ENCODE peak calls at places on chromosomes 2 and 18, in six cellular contexts. Q is psoas muscle, V is H9, O is stomach, A is left ventricle myocardium inferior, H is PC-9. B is an unnamed sample. For H3K4me1, the result is how much of the 10 kb centered on the place peaks cover.

GRCh38 chr2:31528823-31529222 is 51.9 kb downstream of the SRD5A2 start:
- DNase-seq in O (no peak), V (no peak), H (no peak), A (no peak), Q (no peak), B (no peak)

GRCh38 chr18:36717422-36718110 is 111.2 kb downstream of the TPGS2 start:
- DNase-seq in V (no peak), A (no peak), O (no peak), Q (no peak), H (no peak), B (no peak)

GRCh38 chr2:177273456-177273855 is 8.9 kb upstream of the NFE2L2 start:
- DNase-seq in Q (no peak), V (no peak), O (no peak), A (no peak), H (no peak), B (no peak)

GRCh38 chr2:189629553-189630453 is 31.5 kb upstream of the ASNSD1 start:
- DNase-seq in Q (no peak), A (no peak), H (no peak), O (no peak), V (no peak), B (no peak)

GRCh38 chr18:23053756-23054457 is 81.4 kb upstream of the CABLES1 start:
- DNase-seq in O (peak), Q (no peak), H (peak), V (peak), A (no peak), B (no peak)

GRCh38 chr18:23719634-23720201 is 30.5 kb downstream of the LAMA3 start:
- DNase-seq in Q (no peak), A (no peak), H (peak), O (no peak), V (no peak), B (peak)

GRCh38 chr2:224142397-224143312 is 103.6 kb upstream of the SERPINE2 start:
- DNase-seq in V (no peak), O (no peak), H (peak), Q (no peak), A (no peak), B (peak)

GRCh38 chr2:161414385-161415040 is 1.6 kb upstream of the TBR1 start:
- DNase-seq in O (no peak), Q (peak), H (peak), A (no peak), V (peak), B (no peak)

GRCh38 chr2:234980476-234981187 is 28.8 kb downstream of the SH3BP4 start:
- DNase-seq in Q (peak), O (peak), A (no peak), H (peak), V (no peak), B (no peak)

GRCh38 chr2:43087413-43087812 is 139.0 kb downstream of the ZFP36L2 start:
- DNase-seq in H (no peak), Q (no peak), V (no peak), O (no peak), A (no peak), B (no peak)

GRCh38 chr2:179853108-179853507 is 8.3 kb downstream of the ZNF385B start:
- DNase-seq in O (no peak), A (no peak), V (no peak), H (no peak), Q (no peak), B (no peak)

GRCh38 chr2:98771771-98772521 is 41.0 kb upstream of the MGAT4A start:
- DNase-seq in H (no peak), Q (no peak), O (no peak), A (no peak), V (no peak), B (no peak)

GRCh38 chr18:62186656-62187542 is at the start of the genes PIGN and RELCH:
- DNase-seq in O (peak), Q (peak), A (peak), V (peak), H (peak), B (peak)

GRCh38 chr2:28152585-28153284 is 239.9 kb upstream of the FOSL2 start:
- DNase-seq in V (no peak), Q (no peak), O (no peak), A (no peak), H (no peak), B (peak)

GRCh38 chr2:43174368-43175186 is 51.8 kb downstream of the ZFP36L2 start:
- DNase-seq in Q (peak), O (peak), H (no peak), A (no peak), V (no peak), B (no peak)

GRCh38 chr18:74778191-74778847 is 180.6 kb downstream of the ZNF407 start:
- DNase-seq in A (no peak), H (no peak), Q (no peak), V (no peak), O (no peak), B (no peak)

GRCh38 chr2:3256655-3257054 is 121.0 kb downstream of the EIPR1 start:
- DNase-seq in V (no peak), O (no peak), Q (no peak), H (no peak), A (no peak), B (no peak)

GRCh38 chr2:70085711-70086277 is 1.5 kb upstream of the PCBP1 start:
- DNase-seq in Q (no peak), A (no peak), H (no peak), O (no peak), V (no peak), B (no peak)

GRCh38 chr2:10382313-10383061 is 65.6 kb downstream of the ODC1 start:
- DNase-seq in H (no peak), Q (no peak), A (no peak), V (peak), O (peak), B (no peak)

GRCh38 chr2:148459300-148459891 is 185.2 kb upstream of the EPC2 start:
- DNase-seq in H (no peak), O (no peak), V (no peak), A (no peak), Q (no peak), B (peak)

GRCh38 chr18:47422524-47422923 is 171.1 kb upstream of the SKOR2 start:
- DNase-seq in A (no peak), Q (no peak), H (no peak), O (no peak), V (peak), B (no peak)

GRCh38 chr18:45802814-45803492 is 22.5 kb upstream of the SIGLEC15 start:
- DNase-seq in V (no peak), Q (no peak), A (no peak), O (no peak), H (peak), B (peak)

GRCh38 chr18:56575819-56576663 is 62.4 kb downstream of the TXNL1 start:
- DNase-seq in Q (no peak), H (no peak), V (no peak), O (no peak), A (no peak), B (peak)

GRCh38 chr2:11406492-11407381 is 59.2 kb downstream of the E2F6 start:
- DNase-seq in H (no peak), V (no peak), A (no peak), O (no peak), Q (peak), B (peak)

GRCh38 chr2:238948765-238949641 is 101.1 kb downstream of the TWIST2 start:
- DNase-seq in Q (no peak), O (no peak), H (no peak), A (no peak), V (peak), B (peak)

GRCh38 chr2:109558076-109558882 is 55.5 kb downstream of the SEPTIN10 start:
- DNase-seq in Q (no peak), A (no peak), V (no peak), O (peak), H (peak), B (peak)

GRCh38 chr2:239918749-239919148 is 106.4 kb downstream of the NDUFA10 start:
- DNase-seq in V (peak), H (no peak), A (no peak), O (no peak), Q (no peak), B (no peak)

GRCh38 chr2:239956818-239957261 is 68.3 kb downstream of the NDUFA10 start:
- DNase-seq in O (no peak), V (no peak), A (peak), Q (peak), H (no peak), B (no peak)

GRCh38 chr2:150339951-150340350 is 147.5 kb downstream of the RND3 start:
- DNase-seq in O (no peak), A (no peak), Q (no peak), V (no peak), H (no peak), B (no peak)

GRCh38 chr2:238321467-238321866 is 1.1 kb downstream of the TRAF3IP1 start:
- DNase-seq in A (no peak), Q (no peak), V (no peak), H (no peak), O (no peak), B (no peak)

GRCh38 chr2:168713325-168713724 is 89.1 kb upstream of the NOSTRIN start:
- DNase-seq in H (no peak), O (no peak), Q (no peak), A (no peak), V (no peak), B (no peak)

GRCh38 chr2:226799211-226799975 is at the start of gene IRS1:
- DNase-seq in O (peak), A (peak), H (peak), Q (peak), V (peak), B (peak)

GRCh38 chr2:39432701-39433100 is 4.4 kb downstream of the MAP4K3 start:
- DNase-seq in O (no peak), Q (no peak), V (no peak), H (no peak), A (no peak), B (no peak)

GRCh38 chr2:39431592-39432316 is 5.3 kb downstream of the MAP4K3 start:
- DNase-seq in O (no peak), V (no peak), Q (no peak), H (no peak), A (no peak), B (peak)

GRCh38 chr2:39433586-39434195 is 3.4 kb downstream of the MAP4K3 start:
- DNase-seq in V (no peak), O (no peak), Q (no peak), A (no peak), H (no peak), B (no peak)

GRCh38 chr2:39434233-39434897 is 2.7 kb downstream of the MAP4K3 start:
- DNase-seq in A (no peak), H (no peak), Q (no peak), O (no peak), V (no peak), B (no peak)

GRCh38 chr2:39429738-39430137 is 7.3 kb downstream of the MAP4K3 start:
- DNase-seq in Q (no peak), A (no peak), O (no peak), H (no peak), V (no peak), B (no peak)
- H3K27ac ChIP-seq in Q (peak), A (no peak), O (no peak), H (no peak), V (no peak), B (no peak)

GRCh38 chr2:237177986-237178385 is 92.3 kb downstream of the COPS8 start:
- DNase-seq in H (no peak), A (no peak), O (no peak), V (no peak), Q (no peak), B (no peak)

GRCh38 chr2:237178396-237178795 is 92.7 kb downstream of the COPS8 start:
- DNase-seq in V (no peak), A (no peak), Q (no peak), H (no peak), O (no peak), B (peak)

GRCh38 chr2:237180987-237181386 is 95.3 kb downstream of the COPS8 start:
- DNase-seq in H (no peak), Q (no peak), O (no peak), V (no peak), A (no peak), B (no peak)

GRCh38 chr2:237180225-237180624 is 94.5 kb downstream of the COPS8 start:
- DNase-seq in A (no peak), Q (no peak), V (no peak), O (no peak), H (no peak), B (no peak)

GRCh38 chr2:237179161-237179560 is 93.5 kb downstream of the COPS8 start:
- DNase-seq in A (no peak), Q (no peak), V (no peak), O (no peak), H (no peak), B (no peak)
- TF ChIP-seq CTCF in A (no peak), Q (no peak), V (no peak), O (no peak), H (no peak), B (no peak)

DNA sequence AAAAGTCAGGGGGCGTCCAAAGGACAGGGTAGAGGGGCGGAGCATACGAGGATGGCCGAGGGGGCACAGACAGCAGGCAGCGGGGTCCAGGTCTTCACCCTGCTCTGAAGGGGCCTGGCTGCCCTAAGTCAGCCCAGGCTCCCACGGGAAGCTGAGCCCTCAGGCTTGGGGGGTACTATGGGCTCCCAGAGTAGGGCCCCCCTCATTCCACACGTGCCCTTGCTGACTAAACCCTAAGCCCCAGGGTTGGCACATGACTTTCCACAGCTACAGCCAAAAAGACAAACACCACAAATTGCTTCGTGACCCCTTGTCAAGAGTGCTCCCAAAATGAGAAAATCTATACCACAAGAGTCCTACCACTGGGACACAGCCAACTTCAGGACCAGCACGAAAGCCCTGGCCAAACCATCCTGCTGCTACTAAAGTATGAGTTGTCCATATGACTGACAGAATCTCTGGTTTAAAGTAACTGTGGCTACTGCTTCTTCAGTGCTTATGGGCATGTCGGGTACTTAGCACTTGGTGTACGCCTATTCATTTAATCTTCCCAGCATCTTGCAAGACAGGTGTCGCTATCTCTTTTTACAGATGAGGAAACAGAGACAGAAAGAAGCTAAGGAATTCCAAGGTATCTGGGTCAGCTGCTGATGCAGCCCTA is 203.6 kb upstream of the ID2 start:
- DNase-seq in O (no peak), A (no peak), H (no peak), Q (no peak), V (no peak), B (no peak)
- H3K4me1 ChIP-seq in O (under half), A (under half), H (under half), Q (under half), V (under half), B (under half)

GRCh38 chr18:26703170-26703933 is 155.0 kb upstream of the KCTD1 start:
- DNase-seq in V (peak), A (no peak), H (no peak), O (peak), Q (no peak), B (no peak)
- H3K27ac ChIP-seq in V (no peak), A (no peak), H (no peak), O (peak), Q (no peak), B (no peak)

GRCh38 chr18:3502650-3503049 is 52.7 kb downstream of the TGIF1 start:
- DNase-seq in A (no peak), Q (no peak), O (no peak), H (no peak), V (no peak), B (no peak)

GRCh38 chr18:3495691-3496090 is 45.7 kb downstream of the TGIF1 start:
- DNase-seq in V (no peak), O (no peak), Q (no peak), A (no peak), H (no peak), B (no peak)

GRCh38 chr18:3498705-3499451 is 48.9 kb downstream of the TGIF1 start:
- DNase-seq in A (peak), Q (no peak), O (peak), H (no peak), V (peak), B (no peak)

GRCh38 chr18:3500016-3500415 is 50.0 kb downstream of the TGIF1 start:
- DNase-seq in A (no peak), V (no peak), H (no peak), O (no peak), Q (no peak), B (no peak)

DNA sequence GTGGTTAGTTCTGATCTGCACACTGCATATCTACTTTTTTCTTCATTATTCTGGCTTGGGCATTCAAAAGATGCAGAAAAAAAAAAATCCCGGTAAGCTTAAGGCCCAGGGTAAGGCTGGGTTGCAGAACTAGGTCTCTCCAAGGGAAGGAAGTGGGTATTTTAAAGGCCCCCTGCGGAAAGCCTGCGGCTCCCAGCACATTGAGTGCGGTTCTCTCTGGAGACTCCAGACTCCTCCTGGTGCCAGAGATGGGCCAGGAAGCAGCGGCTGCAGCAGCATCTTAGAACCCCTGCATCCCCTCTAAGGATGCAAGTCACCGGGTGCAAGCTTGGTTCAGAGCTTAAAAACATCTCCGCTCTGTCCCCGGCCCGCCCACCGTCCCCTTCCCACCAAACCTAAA is 49.5 kb downstream of the TGIF1 start:
- DNase-seq in O (no peak), H (no peak), A (no peak), V (peak), Q (no peak), B (no peak)
- TF ChIP-seq CTCF in O (no peak), H (no peak), A (no peak), V (peak), Q (no peak), B (no peak)

GRCh38 chr2:47899915-47900314 is 6.4 kb downstream of the FBXO11 start:
- DNase-seq in O (no peak), A (no peak), V (no peak), Q (no peak), H (no peak), B (no peak)
- H3K4me1 ChIP-seq in O (under half), A (half or more), V (under half), Q (half or more), H (under half), B (under half)

DNA sequence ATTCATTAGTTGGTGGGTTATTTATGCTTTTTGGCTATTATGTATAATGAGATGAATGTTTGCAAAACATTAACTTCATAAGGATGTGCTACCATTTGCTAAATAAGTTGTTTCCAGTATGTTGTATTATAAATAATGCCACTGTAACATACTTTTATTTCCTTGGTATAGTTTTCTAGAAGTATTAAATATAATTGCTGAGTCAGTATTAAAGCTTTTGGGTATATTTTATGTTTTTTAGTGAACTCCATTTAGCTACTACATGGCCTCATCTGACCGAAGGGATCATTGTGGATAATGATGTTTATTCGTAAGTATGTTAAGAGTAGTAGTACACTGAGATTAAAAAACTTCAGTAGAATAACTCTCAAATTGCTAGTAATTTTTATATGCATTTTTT is 73.8 kb downstream of the RAB3GAP1 start:
- DNase-seq in H (no peak), Q (no peak), A (no peak), O (no peak), V (no peak), B (no peak)
- H3K27ac ChIP-seq in H (peak), Q (no peak), A (no peak), O (no peak), V (no peak), B (peak)

DNA sequence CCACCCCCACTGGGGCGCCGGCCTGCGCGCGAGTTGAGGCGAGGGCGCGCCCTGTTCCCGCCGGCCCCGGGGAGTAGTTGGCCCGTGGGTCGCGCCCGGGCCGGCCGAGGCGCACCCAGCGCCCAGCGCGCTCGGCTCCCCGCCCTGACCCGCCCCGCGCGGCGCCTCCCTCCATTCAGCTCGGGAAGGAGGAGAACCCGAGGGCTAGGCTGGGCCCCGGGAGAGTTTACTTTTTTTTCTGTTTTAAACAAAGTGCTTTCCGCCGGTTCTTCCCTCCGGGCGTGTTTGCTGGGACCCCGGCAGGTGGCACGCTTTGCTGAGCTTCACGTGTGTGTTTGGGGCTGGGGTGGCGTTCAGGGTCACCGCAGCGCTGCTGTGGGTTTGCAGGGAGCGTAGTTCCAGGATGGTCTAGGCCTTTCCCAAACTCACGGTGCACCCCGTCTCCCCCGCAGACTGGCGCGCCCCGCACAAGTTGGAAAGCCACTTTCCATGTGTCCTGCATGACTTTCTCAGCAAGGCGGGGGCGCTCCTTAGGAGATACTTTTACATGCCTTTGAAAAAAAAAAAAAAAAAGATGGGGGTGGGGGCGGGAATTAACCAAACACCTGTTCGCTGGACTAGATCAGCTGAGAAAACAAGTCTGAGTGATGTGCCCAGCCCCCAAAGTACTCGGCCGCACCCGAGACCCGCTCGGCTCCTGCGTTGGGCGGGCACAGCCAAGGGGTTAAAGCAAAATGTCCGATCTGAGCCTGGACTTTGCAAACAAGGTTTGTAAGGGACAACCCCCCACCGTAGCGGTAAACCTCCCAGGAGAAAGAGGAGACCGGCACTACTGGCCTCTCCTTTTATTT is 829 bp downstream of the ITGA6 start:
- DNase-seq in O (peak), Q (peak), V (peak), H (peak), A (peak), B (peak)
- TF ChIP-seq CTCF in O (no peak), Q (no peak), V (peak), H (peak), A (peak), B (no peak)

GRCh38 chr2:120805011-120805410 is 69.3 kb downstream of the GLI2 start:
- DNase-seq in H (no peak), Q (no peak), O (no peak), V (no peak), A (no peak), B (no peak)
- H3K4me1 ChIP-seq in H (under half), Q (under half), O (under half), V (under half), A (under half), B (under half)

DNA sequence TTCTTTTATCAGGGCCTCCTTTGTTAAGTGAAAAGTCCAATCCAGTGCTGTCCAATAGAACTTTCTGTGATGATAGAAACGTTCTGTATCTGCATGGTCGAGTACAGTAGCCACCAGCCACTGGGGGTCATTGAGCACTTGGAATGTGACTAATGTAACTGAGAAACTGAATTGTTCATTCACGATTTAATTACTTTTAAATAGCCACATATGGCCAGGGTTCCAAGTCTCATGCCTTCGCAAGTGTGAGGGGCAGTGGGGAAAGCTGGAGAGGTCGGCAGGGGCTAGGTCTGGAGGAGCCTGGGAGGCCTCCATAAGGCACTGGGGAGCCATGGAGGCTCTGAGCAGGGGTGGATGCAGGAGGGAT is 20.6 kb downstream of the SH2D6 start:
- DNase-seq in V (no peak), A (no peak), H (no peak), O (no peak), Q (no peak), B (no peak)
- H3K27ac ChIP-seq in V (no peak), A (peak), H (no peak), O (peak), Q (peak), B (no peak)